ENCODE peak calls at places on chromosomes 2 and 18, in seven cellular contexts. K is esophagus squamous epithelium, S is posterior cingulate gyrus, N is mesenteric fat pad, W is HS-5, T is brain microvascular endothelial cell, F is mucosa of gallbladder. Z is an unnamed sample.

GRCh38 chr18:61823595-61823994 is 69.2 kb downstream of the RNF152 start:
- DNase-seq in T (no peak), S (no peak), W (no peak), F (no peak), N (no peak), K (no peak), Z (no peak)

GRCh38 chr2:197674546-197674945 is 841 bp downstream of the RFTN2 start:
- DNase-seq in S (no peak), F (no peak), T (peak; percentile 1), N (no peak), K (no peak), W (no peak), Z (no peak)

GRCh38 chr18:75563150-75563549 is 135.6 kb upstream of the SMIM21 start:
- DNase-seq in T (no peak), F (no peak), S (no peak), K (no peak), W (no peak), N (no peak), Z (no peak)

GRCh38 chr2:203830294-203831055 is 37.1 kb upstream of the CTLA4 start:
- DNase-seq in K (no peak), T (no peak), F (no peak), W (no peak), N (no peak), S (no peak), Z (no peak)

GRCh38 chr2:98380203-98380535 is 33.9 kb downstream of the CNGA3 start:
- DNase-seq in T (no peak), F (no peak), S (no peak), W (no peak), N (no peak), K (no peak), Z (no peak)

GRCh38 chr18:35029103-35029502 is 12.1 kb upstream of the MAPRE2 start:
- DNase-seq in F (no peak), N (no peak), W (peak; percentile 50), K (no peak), T (peak; percentile 62), S (no peak), Z (no peak)

GRCh38 chr2:217634871-217635270 is 367.9 kb downstream of the TNS1 start:
- DNase-seq in S (no peak), W (no peak), N (no peak), K (no peak), T (no peak), F (no peak), Z (no peak)

GRCh38 chr2:208369091-208369490 is 37.5 kb upstream of the PTH2R start:
- DNase-seq in T (no peak), W (peak; percentile 50), N (no peak), F (no peak), K (no peak), S (no peak), Z (peak; percentile 67)

GRCh38 chr2:57877811-57878572 is 168.6 kb upstream of the VRK2 start:
- DNase-seq in T (no peak), N (no peak), W (no peak), K (no peak), S (no peak), F (no peak), Z (peak; percentile 54)

GRCh38 chr2:54479422-54479821 is 23.3 kb downstream of the SPTBN1 start:
- DNase-seq in F (no peak), T (no peak), N (no peak), W (no peak), S (no peak), K (no peak), Z (peak; percentile 60)

GRCh38 chr2:73987109-73987947 is 2.6 kb downstream of the TET3 start:
- DNase-seq in T (no peak), K (no peak), S (peak; percentile 43), F (peak; percentile 43), N (no peak), W (no peak), Z (no peak)

GRCh38 chr18:10123006-10123950 is 209.5 kb downstream of the VAPA start:
- DNase-seq in T (no peak), S (no peak), F (no peak), W (no peak), N (no peak), K (no peak), Z (no peak)

GRCh38 chr2:153668923-153669322 is 190.4 kb upstream of the RPRM start:
- DNase-seq in S (no peak), W (no peak), N (no peak), F (no peak), K (no peak), T (no peak), Z (no peak)

GRCh38 chr2:9767656-9768281 is 75.5 kb upstream of the TAF1B start:
- DNase-seq in W (no peak), N (no peak), S (no peak), F (no peak), T (no peak), K (no peak), Z (no peak)

GRCh38 chr2:171792922-171793580 is 101.0 kb downstream of the SLC25A12 start:
- DNase-seq in K (no peak), S (no peak), F (no peak), T (no peak), N (no peak), W (no peak), Z (no peak)

GRCh38 chr18:25099838-25100393 is 252.1 kb downstream of the ZNF521 start:
- DNase-seq in T (peak; percentile 69), N (no peak), S (no peak), W (no peak), K (no peak), F (no peak), Z (no peak)

GRCh38 chr2:63424329-63425078 is 163.8 kb downstream of the WDPCP start:
- DNase-seq in S (no peak), W (no peak), K (no peak), T (peak; percentile 59), N (no peak), F (no peak), Z (peak; percentile 44)

GRCh38 chr2:177535968-177536514 is 143.5 kb downstream of the AGPS start:
- DNase-seq in K (no peak), T (no peak), W (no peak), N (no peak), F (no peak), S (no peak), Z (no peak)

GRCh38 chr2:64362562-64363026 is 91.4 kb upstream of the LGALSL start:
- DNase-seq in T (no peak), W (no peak), S (no peak), K (no peak), F (peak; percentile 59), N (no peak), Z (peak; percentile 40)

GRCh38 chr2:100742884-100743283 is 77.1 kb upstream of the NPAS2 start:
- DNase-seq in W (peak; percentile 100), T (peak; percentile 85), K (no peak), N (no peak), F (no peak), S (no peak), Z (peak; percentile 62)